ENCODE peak calls at places on chromosome 9, in four cellular contexts. R is ELR, Z is A172, W is left ventricle myocardium inferior. Q is an unnamed sample.

GRCh38 chr9:85890962-85891361 is 50.0 kb upstream of the NAA35 start:
- DNase-seq in R (no peak), W (no peak), Z (no peak), Q (no peak)

GRCh38 chr9:35689601-35690446 is at the start of gene TPM2:
- DNase-seq in W (peak; percentile 85), R (peak; percentile 82), Z (peak; percentile 66), Q (peak; percentile 70)

GRCh38 chr9:71681104-71681707 is 87.1 kb downstream of the CEMIP2 start:
- DNase-seq in W (no peak), R (peak; percentile 41), Z (no peak), Q (no peak)

GRCh38 chr9:97632406-97632991 is 669 bp downstream of the TSTD2 start:
- DNase-seq in Z (no peak), R (peak; percentile 79), W (peak; percentile 39), Q (no peak)

GRCh38 chr9:38405841-38406240 is 13.3 kb downstream of the ALDH1B1 start:
- DNase-seq in Z (no peak), R (no peak), W (no peak), Q (no peak)

GRCh38 chr9:100375677-100376076 is 22.9 kb upstream of the TEX10 start:
- DNase-seq in W (no peak), Z (no peak), R (no peak), Q (no peak)

GRCh38 chr9:98455256-98455956 is 200.0 kb upstream of the TBC1D2 start:
- DNase-seq in Z (no peak), R (peak; percentile 16), W (no peak), Q (no peak)

GRCh38 chr9:4297795-4298254 is 2.0 kb downstream of the GLIS3 start:
- DNase-seq in W (peak; percentile 65), R (peak; percentile 82), Z (peak; percentile 32), Q (peak; percentile 64)

GRCh38 chr9:110443146-110443877 is 105.6 kb upstream of the TXNDC8 start:
- DNase-seq in W (no peak), R (peak; percentile 68), Z (peak; percentile 42), Q (no peak)

GRCh38 chr9:2014696-2015580 is at the start of gene SMARCA2:
- DNase-seq in W (peak; percentile 99), Z (peak; percentile 92), R (peak; percentile 96), Q (peak; percentile 98)

GRCh38 chr9:86281577-86282076 is 711 bp downstream of the ISCA1 start:
- DNase-seq in Z (no peak), W (no peak), R (peak; percentile 51), Q (no peak)

GRCh38 chr9:26357803-26358339 is 534.7 kb downstream of the CAAP1 start:
- DNase-seq in W (no peak), R (no peak), Z (no peak), Q (no peak)

GRCh38 chr9:3467593-3468219 is 58.1 kb downstream of the RFX3 start:
- DNase-seq in R (peak; percentile 71), W (peak; percentile 42), Z (peak; percentile 54), Q (peak; percentile 66)

GRCh38 chr9:125851971-125852370 is 104.8 kb downstream of the PBX3 start:
- DNase-seq in Z (no peak), W (no peak), R (no peak), Q (no peak)

GRCh38 chr9:36929350-36929675 is 104.8 kb downstream of the PAX5 start:
- DNase-seq in W (no peak), R (no peak), Z (no peak), Q (no peak)

GRCh38 chr9:127801955-127802575 is 617 bp upstream of the FPGS start:
- DNase-seq in R (no peak), Z (no peak), W (no peak), Q (no peak)

GRCh38 chr9:97237951-97238851 is 69.3 kb upstream of the CCDC180 start:
- DNase-seq in R (peak; percentile 82), W (peak; percentile 82), Z (peak; percentile 87), Q (peak; percentile 74)

GRCh38 chr9:6680797-6681146 is 35.2 kb upstream of the GLDC start:
- DNase-seq in Z (peak; percentile 53), W (peak; percentile 58), R (peak; percentile 70), Q (no peak)

GRCh38 chr9:18857769-18858168 is 175.2 kb downstream of the SAXO1 start:
- DNase-seq in W (no peak), R (peak; percentile 12), Z (peak; percentile 1), Q (no peak)

GRCh38 chr9:69758001-69758730 is 1.6 kb downstream of the PTAR1 start:
- DNase-seq in Z (peak; percentile 14), W (no peak), R (peak; percentile 13), Q (no peak)

GRCh38 chr9:108207611-108208051 is 648.2 kb downstream of the ACTL7B start:
- DNase-seq in R (no peak), W (no peak), Z (no peak), Q (no peak)

GRCh38 chr9:15965246-15965745 is 412.5 kb downstream of the CCDC171 start:
- DNase-seq in R (no peak), W (no peak), Z (no peak), Q (no peak)

GRCh38 chr9:87108639-87109038 is 161.3 kb upstream of the GAS1 start:
- DNase-seq in W (no peak), R (no peak), Z (no peak), Q (no peak)

GRCh38 chr9:90854637-90855036 is 53.0 kb downstream of the SYK start:
- DNase-seq in W (no peak), Z (peak; percentile 59), R (no peak), Q (no peak)

GRCh38 chr9:87387351-87388055 is 110.2 kb upstream of the DAPK1 start:
- DNase-seq in Z (peak; percentile 48), R (no peak), W (no peak), Q (no peak)

GRCh38 chr9:128043467-128043868 is 23.7 kb downstream of the NAIF1 start:
- DNase-seq in W (no peak), R (no peak), Z (no peak), Q (no peak)

GRCh38 chr9:19998823-19999455 is 210.1 kb upstream of the SLC24A2 start:
- DNase-seq in W (no peak), Z (no peak), R (peak; percentile 68), Q (no peak)